ENCODE peak calls at places on chromosome 12, in four cellular contexts. One of them, this sample, is unnamed.

GRCh38 chr12:107241421-107241820 is 148.1 kb upstream of the CRY1 start:
- DNase-seq in fibroblast of gingiva: no peak
- DNase-seq in uterus: no peak
- DNase-seq in GM20000: no peak
- DNase-seq in this sample: no peak

GRCh38 chr12:10189653-10190052 is 10.8 kb downstream of the TMEM52B start:
- DNase-seq in fibroblast of gingiva: peak; percentile 57
- DNase-seq in uterus: no peak
- DNase-seq in GM20000: no peak
- DNase-seq in this sample: peak; percentile 37

GRCh38 chr12:16349132-16349463 is 1.7 kb downstream of the MGST1 start:
- DNase-seq in fibroblast of gingiva: peak; percentile 96
- DNase-seq in uterus: peak; percentile 69
- DNase-seq in GM20000: no peak
- DNase-seq in this sample: peak; percentile 33

GRCh38 chr12:21456291-21456780 is 18.9 kb downstream of the PYROXD1 start:
- DNase-seq in fibroblast of gingiva: no peak
- DNase-seq in uterus: no peak
- DNase-seq in GM20000: no peak
- DNase-seq in this sample: no peak

GRCh38 chr12:64304571-64304970 is 82.5 kb upstream of the KICS2 start:
- DNase-seq in fibroblast of gingiva: no peak
- DNase-seq in uterus: no peak
- DNase-seq in GM20000: no peak
- DNase-seq in this sample: no peak

GRCh38 chr12:45290218-45290609 is 74.3 kb downstream of the ANO6 start:
- DNase-seq in fibroblast of gingiva: peak; percentile 92
- DNase-seq in uterus: no peak
- DNase-seq in GM20000: no peak
- DNase-seq in this sample: no peak

GRCh38 chr12:113874999-113875561 is 91.0 kb downstream of the RBM19 start:
- DNase-seq in fibroblast of gingiva: peak; percentile 73
- DNase-seq in uterus: no peak
- DNase-seq in GM20000: no peak
- DNase-seq in this sample: no peak

GRCh38 chr12:85688837-85689236 is 147.4 kb downstream of the RASSF9 start:
- DNase-seq in fibroblast of gingiva: no peak
- DNase-seq in uterus: no peak
- DNase-seq in GM20000: no peak
- DNase-seq in this sample: no peak

GRCh38 chr12:93191956-93192355 is 185.8 kb upstream of the NUDT4 start:
- DNase-seq in fibroblast of gingiva: peak; percentile 65
- DNase-seq in uterus: no peak
- DNase-seq in GM20000: no peak
- DNase-seq in this sample: no peak

GRCh38 chr12:108981835-108982234 is 39.0 kb downstream of the SVOP start:
- DNase-seq in fibroblast of gingiva: no peak
- DNase-seq in uterus: no peak
- DNase-seq in GM20000: no peak
- DNase-seq in this sample: no peak

GRCh38 chr12:49187184-49187583 is 1.7 kb downstream of the TUBA1A start:
- DNase-seq in fibroblast of gingiva: peak; percentile 68
- DNase-seq in uterus: peak; percentile 69
- DNase-seq in GM20000: no peak
- DNase-seq in this sample: no peak

GRCh38 chr12:27193854-27194544 is 50.1 kb upstream of the STK38L start:
- DNase-seq in fibroblast of gingiva: peak; percentile 81
- DNase-seq in uterus: peak; percentile 70
- DNase-seq in GM20000: no peak
- DNase-seq in this sample: peak; percentile 16

GRCh38 chr12:124764451-124764850 is 99.2 kb downstream of the SCARB1 start:
- DNase-seq in fibroblast of gingiva: peak; percentile 89
- DNase-seq in uterus: no peak
- DNase-seq in GM20000: no peak
- DNase-seq in this sample: no peak

GRCh38 chr12:48643011-48643410 is 39.0 kb downstream of the KANSL2 start:
- DNase-seq in fibroblast of gingiva: no peak
- DNase-seq in uterus: no peak
- DNase-seq in GM20000: no peak
- DNase-seq in this sample: no peak

GRCh38 chr12:119870462-119870861 is 6.7 kb downstream of the CIT start:
- DNase-seq in fibroblast of gingiva: peak; percentile 55
- DNase-seq in uterus: no peak
- DNase-seq in GM20000: no peak
- DNase-seq in this sample: peak; percentile 11

GRCh38 chr12:119988440-119988787 is 622 bp upstream of the BICDL1 start:
- DNase-seq in fibroblast of gingiva: peak; percentile 7
- DNase-seq in uterus: no peak
- DNase-seq in GM20000: no peak
- DNase-seq in this sample: no peak

GRCh38 chr12:94186461-94187237 is 38.3 kb downstream of the PLXNC1 start:
- DNase-seq in fibroblast of gingiva: peak; percentile 64
- DNase-seq in uterus: peak; percentile 83
- DNase-seq in GM20000: no peak
- DNase-seq in this sample: peak; percentile 10

GRCh38 chr12:89451876-89452275 is 72.7 kb downstream of the GALNT4 start:
- DNase-seq in fibroblast of gingiva: no peak
- DNase-seq in uterus: peak; percentile 29
- DNase-seq in GM20000: no peak
- DNase-seq in this sample: no peak

GRCh38 chr12:95318071-95318545 is 100.5 kb downstream of the VEZT start:
- DNase-seq in fibroblast of gingiva: peak; percentile 58
- DNase-seq in uterus: no peak
- DNase-seq in GM20000: no peak
- DNase-seq in this sample: peak; percentile 8

GRCh38 chr12:3962661-3963483 is 89.7 kb upstream of the PARP11 start:
- DNase-seq in fibroblast of gingiva: no peak
- DNase-seq in uterus: no peak
- DNase-seq in GM20000: no peak
- DNase-seq in this sample: no peak

GRCh38 chr12:128388461-128388921 is 121.5 kb downstream of the TMEM132C start:
- DNase-seq in fibroblast of gingiva: no peak
- DNase-seq in uterus: peak; percentile 21
- DNase-seq in GM20000: no peak
- DNase-seq in this sample: no peak

GRCh38 chr12:92971869-92972524 is 42.9 kb upstream of the EEA1 start:
- DNase-seq in fibroblast of gingiva: peak; percentile 84
- DNase-seq in uterus: no peak
- DNase-seq in GM20000: no peak
- DNase-seq in this sample: no peak

GRCh38 chr12:119700078-119700477 is 32.1 kb downstream of the PRKAB1 start:
- DNase-seq in fibroblast of gingiva: peak; percentile 86
- DNase-seq in uterus: no peak
- DNase-seq in GM20000: no peak
- DNase-seq in this sample: no peak

GRCh38 chr12:79127268-79127895 is 262.8 kb downstream of the SYT1 start:
- DNase-seq in fibroblast of gingiva: peak; percentile 79
- DNase-seq in uterus: no peak
- DNase-seq in GM20000: peak; percentile 2
- DNase-seq in this sample: no peak

GRCh38 chr12:39006286-39006685 is 100.9 kb upstream of the CPNE8 start:
- DNase-seq in fibroblast of gingiva: no peak
- DNase-seq in uterus: no peak
- DNase-seq in GM20000: no peak
- DNase-seq in this sample: no peak

GRCh38 chr12:67069451-67070306 is 199.5 kb upstream of the CAND1 start:
- DNase-seq in fibroblast of gingiva: no peak
- DNase-seq in uterus: no peak
- DNase-seq in GM20000: peak; percentile 57
- DNase-seq in this sample: no peak

GRCh38 chr12:109635717-109636116 is 62.1 kb downstream of the MVK start:
- DNase-seq in fibroblast of gingiva: no peak
- DNase-seq in uterus: no peak
- DNase-seq in GM20000: no peak
- DNase-seq in this sample: no peak

GRCh38 chr12:85725991-85726390 is 110.2 kb downstream of the RASSF9 start:
- DNase-seq in fibroblast of gingiva: peak; percentile 68
- DNase-seq in uterus: no peak
- DNase-seq in GM20000: no peak
- DNase-seq in this sample: no peak

GRCh38 chr12:113049976-113050742 is 6.4 kb upstream of the DTX1 start:
- DNase-seq in fibroblast of gingiva: no peak
- DNase-seq in uterus: no peak
- DNase-seq in GM20000: peak; percentile 63
- DNase-seq in this sample: no peak

GRCh38 chr12:55019784-55020183 is at the start of gene NEUROD4:
- DNase-seq in fibroblast of gingiva: peak; percentile 20
- DNase-seq in uterus: no peak
- DNase-seq in GM20000: peak; percentile 31
- DNase-seq in this sample: peak; percentile 16

GRCh38 chr12:102008615-102009126 is 53.1 kb downstream of the WASHC3 start:
- DNase-seq in fibroblast of gingiva: no peak
- DNase-seq in uterus: no peak
- DNase-seq in GM20000: no peak
- DNase-seq in this sample: no peak

GRCh38 chr12:2924019-2924418 is 33.3 kb downstream of the TULP3 start:
- DNase-seq in fibroblast of gingiva: peak; percentile 44
- DNase-seq in uterus: no peak
- DNase-seq in GM20000: no peak
- DNase-seq in this sample: no peak

GRCh38 chr12:24898185-24898584 is 50.7 kb downstream of the BCAT1 start:
- DNase-seq in fibroblast of gingiva: peak; percentile 81
- DNase-seq in uterus: no peak
- DNase-seq in GM20000: no peak
- DNase-seq in this sample: no peak

GRCh38 chr12:68479832-68480291 is 130.8 kb upstream of the RAP1B start:
- DNase-seq in fibroblast of gingiva: no peak
- DNase-seq in uterus: no peak
- DNase-seq in GM20000: no peak
- DNase-seq in this sample: no peak